ENCODE peak calls at places on chromosome 15, in seven cellular contexts. E is Right ventricle myocardium superior, W is EL, U is lower leg skin, D is aorta, I is HuH-7.5, V is ELR. B is an unnamed sample.

GRCh38 chr15:77676569-77677375 is 44.1 kb upstream of the LINGO1 start:
- DNase-seq in V (no peak), I (no peak), E (no peak), W (no peak), U (no peak), D (no peak), B (no peak)

GRCh38 chr15:76185716-76186115 is 125.6 kb downstream of the ETFA start:
- DNase-seq in D (no peak), U (no peak), E (no peak), I (peak; percentile 91), W (peak; percentile 89), V (peak; percentile 82), B (peak; percentile 84)

GRCh38 chr15:76334438-76335004 is 2.1 kb upstream of the ISL2 start:
- DNase-seq in D (peak; percentile 38), E (no peak), V (no peak), I (no peak), W (no peak), U (peak; percentile 63), B (no peak)

GRCh38 chr15:92579486-92579885 is 76.1 kb downstream of the FAM174B start:
- DNase-seq in I (no peak), V (no peak), U (peak; percentile 63), E (no peak), D (no peak), W (no peak), B (no peak)

GRCh38 chr15:65991721-65992472 is 122.6 kb downstream of the RAB11A start:
- DNase-seq in D (peak; percentile 41), E (no peak), I (no peak), W (no peak), V (no peak), U (no peak), B (no peak)

GRCh38 chr15:92541197-92542190 is 114.1 kb downstream of the FAM174B start:
- DNase-seq in E (no peak), W (no peak), U (no peak), I (no peak), V (no peak), D (no peak), B (peak; percentile 10)

GRCh38 chr15:36156855-36157521 is 422.4 kb upstream of the CDIN1 start:
- DNase-seq in V (peak; percentile 14), W (peak; percentile 66), D (no peak), U (peak; percentile 83), E (peak; percentile 58), I (no peak), B (peak; percentile 55)

GRCh38 chr15:64635486-64635815 is 139.9 kb downstream of the RBPMS2 start:
- DNase-seq in D (no peak), W (peak; percentile 27), V (peak; percentile 14), U (no peak), I (no peak), E (no peak), B (peak; percentile 20)

GRCh38 chr15:39735120-39735717 is 47.4 kb downstream of the FSIP1 start:
- DNase-seq in I (no peak), W (no peak), U (no peak), D (no peak), V (peak; percentile 45), E (no peak), B (no peak)

GRCh38 chr15:27486676-27487290 is 515.8 kb downstream of the GABRG3 start:
- DNase-seq in V (no peak), U (no peak), W (no peak), I (no peak), E (no peak), D (no peak), B (no peak)

GRCh38 chr15:52441846-52442245 is 86.8 kb downstream of the MYO5A start:
- DNase-seq in E (no peak), D (no peak), W (peak; percentile 39), I (no peak), V (no peak), U (no peak), B (no peak)

GRCh38 chr15:80578871-80579270 is 116.2 kb upstream of the ABHD17C start:
- DNase-seq in D (no peak), U (peak; percentile 76), V (no peak), E (no peak), I (no peak), W (no peak), B (no peak)

GRCh38 chr15:90037510-90037860 is 36.4 kb downstream of the ZNF710 start:
- DNase-seq in V (peak; percentile 77), D (no peak), W (peak; percentile 91), E (no peak), I (no peak), U (no peak), B (peak; percentile 13)

GRCh38 chr15:51775967-51776816 is 24.8 kb downstream of the TMOD2 start:
- DNase-seq in V (peak; percentile 63), W (peak; percentile 34), U (no peak), E (no peak), I (peak; percentile 40), D (no peak), B (peak; percentile 38)

GRCh38 chr15:64699767-64700388 is 75.5 kb downstream of the RBPMS2 start:
- DNase-seq in I (no peak), E (peak; percentile 70), W (peak; percentile 35), U (peak; percentile 88), V (no peak), D (peak; percentile 75), B (peak; percentile 41)

GRCh38 chr15:85004551-85004950 is 22.9 kb downstream of the PDE8A start:
- DNase-seq in W (no peak), E (no peak), U (no peak), D (no peak), V (no peak), I (no peak), B (no peak)

GRCh38 chr15:86164222-86164898 is 84.7 kb downstream of the AGBL1 start:
- DNase-seq in V (no peak), D (no peak), U (no peak), E (no peak), W (no peak), I (no peak), B (peak; percentile 35)

GRCh38 chr15:84648539-84648938 is 5.5 kb downstream of the WDR73 start:
- DNase-seq in W (no peak), I (no peak), E (peak; percentile 84), D (no peak), V (no peak), U (no peak), B (no peak)

GRCh38 chr15:78335985-78336384 is 4.2 kb upstream of the CRABP1 start:
- DNase-seq in I (no peak), U (no peak), W (no peak), V (no peak), D (no peak), E (no peak), B (no peak)

GRCh38 chr15:91940466-91941381 is 87.2 kb downstream of the SLCO3A1 start:
- DNase-seq in V (no peak), E (no peak), U (no peak), D (no peak), I (no peak), W (no peak), B (no peak)

GRCh38 chr15:38058596-38059075 is 124.2 kb downstream of the TMCO5A start:
- DNase-seq in D (no peak), I (no peak), W (peak; percentile 44), U (no peak), V (no peak), E (no peak), B (peak; percentile 57)

GRCh38 chr15:65906396-65906795 is 37.1 kb downstream of the RAB11A start:
- DNase-seq in V (no peak), I (peak; percentile 5), E (no peak), U (no peak), W (no peak), D (no peak), B (no peak)

GRCh38 chr15:46703352-46703861 is 1013.9 kb upstream of the SEMA6D start:
- DNase-seq in W (no peak), V (no peak), E (no peak), U (no peak), I (no peak), D (no peak), B (no peak)

GRCh38 chr15:35986072-35986666 is 440.2 kb upstream of the DPH6 start:
- DNase-seq in V (no peak), D (no peak), W (no peak), E (peak; percentile 73), U (no peak), I (no peak), B (peak; percentile 3)

GRCh38 chr15:65824031-65824743 is 32.1 kb upstream of the DENND4A start:
- DNase-seq in E (no peak), U (peak; percentile 18), V (peak; percentile 70), W (peak; percentile 61), D (no peak), I (peak; percentile 69), B (peak; percentile 69)